ENCODE peak calls at places on chromosomes 5 and 9, in seven cellular contexts. J is astrocyte; G is adrenal gland; D is brain microvascular endothelial cell; W is CD8-positive, alpha-beta T cell; N is body of pancreas; Y is lower lobe of right lung. V is an unnamed sample.

GRCh38 chr9:106420511-106420944 is 442.4 kb upstream of the ZNF462 start:
- DNase-seq in W (no peak), D (peak), G (no peak), N (no peak), Y (no peak), J (peak), V (peak)

GRCh38 chr9:26462751-26463150 is 429.9 kb downstream of the CAAP1 start:
- DNase-seq in Y (no peak), N (no peak), J (no peak), D (no peak), W (no peak), G (no peak), V (no peak)

GRCh38 chr9:113580041-113580953 is 116.8 kb downstream of the RGS3 start:
- DNase-seq in D (no peak), J (no peak), Y (peak), W (peak), G (peak), N (peak), V (no peak)

GRCh38 chr5:139644001-139644456 is 4.1 kb upstream of the CXXC5 start:
- DNase-seq in D (no peak), G (peak), J (no peak), N (no peak), W (no peak), Y (no peak), V (no peak)

GRCh38 chr5:99808657-99809230 is 726.4 kb upstream of the FAM174A start:
- DNase-seq in G (no peak), W (no peak), D (no peak), Y (no peak), J (no peak), N (no peak), V (no peak)

GRCh38 chr9:106929471-106930198 is 66.7 kb downstream of the ZNF462 start:
- DNase-seq in N (no peak), Y (no peak), W (no peak), D (no peak), J (peak), G (no peak), V (no peak)

GRCh38 chr5:132777209-132778069 is at the start of gene SEPTIN8:
- DNase-seq in J (no peak), D (no peak), N (peak), G (peak), W (peak), Y (peak), V (peak)

GRCh38 chr9:36543916-36544315 is 28.8 kb upstream of the MELK start:
- DNase-seq in W (no peak), J (peak), N (no peak), D (no peak), G (no peak), Y (no peak), V (no peak)

GRCh38 chr5:170639221-170639925 is 135.6 kb downstream of the KCNIP1 start:
- DNase-seq in W (no peak), J (no peak), G (no peak), N (no peak), D (no peak), Y (no peak), V (no peak)

GRCh38 chr5:65382582-65382981 is 99.1 kb downstream of the ADAMTS6 start:
- DNase-seq in G (no peak), Y (no peak), W (no peak), N (no peak), D (no peak), J (no peak), V (no peak)

GRCh38 chr5:33810491-33811120 is 81.2 kb downstream of the ADAMTS12 start:
- DNase-seq in J (peak), N (no peak), G (no peak), W (no peak), D (no peak), Y (no peak), V (no peak)

GRCh38 chr5:42516282-42517042 is 93.2 kb downstream of the GHR start:
- DNase-seq in W (no peak), J (no peak), D (no peak), Y (no peak), G (no peak), N (no peak), V (no peak)

GRCh38 chr9:93621922-93622321 is 45.5 kb downstream of the PHF2 start:
- DNase-seq in N (no peak), J (no peak), Y (no peak), W (no peak), G (no peak), D (no peak), V (no peak)

GRCh38 chr5:121819661-121820261 is 31.9 kb upstream of the FTMT start:
- DNase-seq in D (no peak), N (no peak), W (no peak), Y (no peak), J (no peak), G (no peak), V (no peak)

GRCh38 chr5:556909-557441 is 32.7 kb upstream of the SLC9A3 start:
- DNase-seq in J (no peak), G (peak), Y (no peak), N (no peak), W (no peak), D (no peak), V (peak)

GRCh38 chr5:179261301-179262125 is 83.7 kb downstream of the ADAMTS2 start:
- DNase-seq in J (no peak), W (no peak), Y (no peak), N (peak), G (peak), D (no peak), V (no peak)

GRCh38 chr9:137802521-137803243 is 74.9 kb upstream of the CACNA1B start:
- DNase-seq in D (no peak), J (no peak), N (no peak), Y (no peak), W (no peak), G (no peak), V (no peak)

GRCh38 chr9:88791105-88791805 is 200.0 kb upstream of the S1PR3 start:
- DNase-seq in N (no peak), G (peak), D (peak), J (peak), W (no peak), Y (no peak), V (no peak)

GRCh38 chr9:137974746-137975526 is 97.4 kb downstream of the CACNA1B start:
- DNase-seq in N (no peak), J (no peak), W (no peak), G (peak), Y (peak), D (no peak), V (no peak)

GRCh38 chr5:95973793-95974325 is 12.2 kb upstream of the ELL2 start:
- DNase-seq in N (no peak), D (peak), J (peak), Y (no peak), W (no peak), G (no peak), V (peak)

GRCh38 chr5:140262839-140263238 is 40.1 kb downstream of the PFDN1 start:
- DNase-seq in Y (no peak), G (no peak), J (no peak), N (no peak), D (no peak), W (no peak), V (no peak)

GRCh38 chr5:57172466-57172961 is 1.3 kb upstream of the GPBP1 start:
- DNase-seq in W (peak), D (no peak), Y (no peak), N (no peak), J (no peak), G (no peak), V (no peak)

GRCh38 chr5:178774446-178774845 is 44.0 kb upstream of the ZNF354A start:
- DNase-seq in G (no peak), W (no peak), N (no peak), Y (no peak), D (no peak), J (no peak), V (no peak)

GRCh38 chr5:83925321-83925877 is 204.7 kb upstream of the HAPLN1 start:
- DNase-seq in W (no peak), N (no peak), G (no peak), D (peak), Y (no peak), J (peak), V (no peak)

GRCh38 chr5:72920690-72921089 is 35.2 kb upstream of the FCHO2 start:
- DNase-seq in Y (no peak), G (no peak), W (no peak), J (peak), N (no peak), D (no peak), V (no peak)

GRCh38 chr5:133821311-133821741 is 147.1 kb downstream of the C5orf15 start:
- DNase-seq in N (no peak), D (no peak), J (no peak), G (no peak), Y (no peak), W (no peak), V (peak)

GRCh38 chr5:150486402-150487198 is 21.3 kb upstream of the NDST1 start:
- DNase-seq in N (peak), Y (peak), J (peak), G (peak), W (peak), D (no peak), V (peak)

GRCh38 chr9:110249639-110250038 is 6.7 kb downstream of the TXN start:
- DNase-seq in J (no peak), Y (no peak), N (no peak), W (no peak), G (no peak), D (no peak), V (no peak)

GRCh38 chr9:105262497-105262896 is 18.0 kb downstream of the SLC44A1 start:
- DNase-seq in D (no peak), G (no peak), N (no peak), Y (no peak), J (no peak), W (no peak), V (no peak)

GRCh38 chr5:17743580-17744435 is 109.5 kb downstream of the TAF11L14 start:
- DNase-seq in D (peak), W (no peak), N (no peak), Y (no peak), G (no peak), J (peak), V (no peak)

GRCh38 chr9:129202613-129203555 is 24.8 kb upstream of the IER5L start:
- DNase-seq in D (peak), J (peak), Y (peak), G (peak), N (peak), W (peak), V (peak)

GRCh38 chr5:78536797-78537196 is 111.8 kb downstream of the LHFPL2 start:
- DNase-seq in N (no peak), Y (no peak), G (peak), D (no peak), J (no peak), W (no peak), V (no peak)

GRCh38 chr5:78540335-78541057 is 108.1 kb downstream of the LHFPL2 start:
- DNase-seq in Y (no peak), G (peak), W (no peak), D (no peak), N (no peak), J (no peak), V (no peak)

GRCh38 chr5:78537406-78537805 is 111.2 kb downstream of the LHFPL2 start:
- DNase-seq in N (no peak), Y (no peak), G (peak), J (no peak), D (no peak), W (no peak), V (no peak)

GRCh38 chr5:78538240-78538850 is 110.2 kb downstream of the LHFPL2 start:
- DNase-seq in G (no peak), J (no peak), W (no peak), D (no peak), N (no peak), Y (no peak), V (no peak)

GRCh38 chr5:78537821-78538220 is 110.8 kb downstream of the LHFPL2 start:
- DNase-seq in N (no peak), W (no peak), Y (no peak), G (no peak), J (peak), D (peak), V (peak)
- TF ChIP-seq CTCF in N (peak), W (no peak), Y (peak), G (peak), J (peak), D (peak), V (no peak)

GRCh38 chr9:132641216-132641615 is 28.6 kb downstream of the DDX31 start:
- DNase-seq in N (no peak), Y (no peak), W (no peak), G (no peak), D (no peak), J (no peak), V (no peak)

GRCh38 chr9:132645306-132645705 is 24.5 kb downstream of the DDX31 start:
- DNase-seq in D (no peak), Y (no peak), J (no peak), G (no peak), N (no peak), W (no peak), V (no peak)

GRCh38 chr9:132645711-132646110 is 24.1 kb downstream of the DDX31 start:
- DNase-seq in G (no peak), D (no peak), Y (no peak), J (no peak), W (no peak), N (no peak), V (no peak)

GRCh38 chr9:132646726-132647125 is 23.1 kb downstream of the DDX31 start:
- DNase-seq in J (no peak), D (no peak), W (no peak), G (no peak), Y (no peak), N (no peak), V (no peak)

DNA sequence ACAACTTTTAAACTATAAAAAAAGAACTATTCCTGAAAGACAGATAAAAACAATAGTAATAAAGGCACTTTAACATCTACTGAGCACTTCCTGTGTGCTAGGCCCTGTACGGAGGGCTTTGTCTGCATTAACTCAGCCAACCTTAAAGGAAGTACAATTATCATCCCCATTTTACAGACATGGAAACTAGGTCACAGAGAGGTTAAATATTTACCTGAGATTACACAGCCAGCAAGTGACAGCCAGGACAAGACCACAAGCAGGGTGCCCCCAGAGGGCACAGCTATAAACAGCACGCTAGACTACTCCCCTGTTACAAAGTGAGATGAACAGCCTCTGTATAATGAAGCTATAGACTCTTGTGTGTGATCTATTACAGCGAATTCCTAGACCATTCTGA is 25.5 kb downstream of the DDX31 start:
- DNase-seq in J (no peak), D (no peak), W (no peak), Y (no peak), G (no peak), N (no peak), V (no peak)
- TF ChIP-seq CTCF in J (peak), D (peak), W (no peak), Y (no peak), G (no peak), N (no peak), V (no peak)

DNA sequence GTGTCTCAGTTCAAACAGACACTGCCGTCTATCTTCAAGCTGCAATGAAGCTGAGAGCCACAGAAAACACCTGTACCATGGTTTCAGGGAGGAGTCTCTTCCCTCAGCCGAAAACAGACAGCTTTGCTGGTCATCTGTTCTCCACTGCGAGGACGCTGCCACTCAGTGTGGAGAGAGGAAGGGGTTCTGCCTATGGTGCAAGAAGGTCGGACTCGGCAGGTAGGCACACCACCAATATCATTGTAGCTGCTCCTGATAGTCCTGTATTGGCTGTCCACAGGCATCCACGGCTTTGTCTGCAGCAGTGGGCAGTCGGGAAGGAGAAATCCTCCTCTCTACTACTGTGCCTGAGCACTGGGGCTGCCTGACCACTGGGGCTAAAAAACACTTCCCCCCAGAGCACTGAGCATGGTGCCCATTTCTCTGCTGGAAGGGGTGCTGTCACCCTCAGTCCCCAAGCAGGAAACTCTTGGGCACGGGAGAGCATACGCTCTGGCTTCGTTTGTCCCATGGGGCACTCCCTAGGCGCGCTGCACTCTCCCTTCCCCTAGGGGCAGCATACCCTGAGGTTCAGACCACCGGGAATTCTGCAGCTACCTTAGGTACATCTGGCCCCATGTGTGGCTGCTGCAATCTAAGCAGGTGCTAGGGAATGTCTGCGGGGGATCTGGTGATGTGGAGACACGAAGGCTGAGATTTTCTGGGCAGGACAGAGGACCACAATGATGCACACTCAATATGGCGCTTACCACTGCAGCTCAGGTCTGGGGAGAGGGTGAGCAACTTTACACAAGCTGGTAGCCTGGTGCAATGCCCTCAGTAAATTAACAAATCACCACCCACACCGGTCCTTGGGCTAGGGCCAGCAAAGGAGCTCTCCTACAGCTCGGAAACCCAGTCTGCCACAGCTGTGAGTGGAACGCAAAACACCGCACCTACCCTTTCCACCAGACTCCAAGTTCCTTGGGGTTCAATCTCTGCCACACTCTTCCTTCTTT is 880.9 kb upstream of the SEMA6A start:
- DNase-seq in N (peak), Y (peak), W (no peak), G (no peak), J (no peak), D (no peak), V (no peak)
- TF ChIP-seq CTCF in N (peak), Y (peak), W (no peak), G (no peak), J (peak), D (peak), V (no peak)

GRCh38 chr9:115226152-115226551 is 108.2 kb upstream of the TNC start:
- DNase-seq in Y (no peak), G (no peak), J (no peak), D (no peak), N (no peak), W (no peak), V (no peak)
- TF ChIP-seq CTCF in Y (no peak), G (no peak), J (no peak), D (no peak), N (no peak), W (no peak), V (no peak)

DNA sequence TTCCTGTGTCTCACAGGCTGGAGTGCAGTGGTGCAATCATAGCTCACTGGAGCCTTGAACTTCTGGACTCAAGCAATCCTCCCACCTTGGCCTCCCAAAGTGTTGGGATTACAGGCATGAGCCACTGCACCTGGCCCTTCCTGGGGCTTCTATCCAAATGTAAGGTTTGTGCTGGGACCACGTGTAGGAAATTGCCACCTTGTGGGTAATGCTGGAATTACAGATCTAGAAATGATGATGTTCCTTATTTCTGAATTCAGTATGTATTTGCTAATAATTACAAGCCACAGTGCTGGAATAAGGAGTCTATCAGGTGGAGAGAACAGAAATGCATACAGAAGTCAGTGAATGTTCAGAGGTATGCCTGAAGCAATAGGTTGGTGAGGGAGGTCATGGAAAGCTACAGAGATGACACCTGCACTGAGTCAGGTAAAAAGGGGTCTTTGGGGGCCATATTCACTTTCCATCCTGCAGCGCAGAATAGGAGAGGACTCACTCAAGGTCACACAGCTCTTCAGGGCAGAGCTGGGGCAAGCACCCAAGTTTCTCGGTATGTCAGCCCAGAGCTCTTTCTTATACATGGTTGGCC is 8.8 kb upstream of the IGFBPL1 start:
- DNase-seq in G (no peak), N (no peak), Y (no peak), W (no peak), D (no peak), J (peak), V (no peak)
- TF ChIP-seq CTCF in G (peak), N (peak), Y (peak), W (peak), D (peak), J (peak), V (peak)

GRCh38 chr9:121285835-121286687 is 18.1 kb downstream of the GSN start:
- DNase-seq in G (peak), W (no peak), N (peak), Y (peak), D (peak), J (peak), V (no peak)

GRCh38 chr9:121288874-121289553 is 21.1 kb downstream of the GSN start:
- DNase-seq in N (peak), Y (peak), G (peak), D (no peak), W (no peak), J (peak), V (no peak)

GRCh38 chr9:121286688-121286972 is 18.7 kb downstream of the GSN start:
- DNase-seq in W (no peak), Y (no peak), D (no peak), J (no peak), N (no peak), G (no peak), V (no peak)

GRCh38 chr9:121288557-121288873 is 20.6 kb downstream of the GSN start:
- DNase-seq in N (no peak), D (no peak), W (no peak), G (no peak), J (no peak), Y (no peak), V (no peak)

DNA sequence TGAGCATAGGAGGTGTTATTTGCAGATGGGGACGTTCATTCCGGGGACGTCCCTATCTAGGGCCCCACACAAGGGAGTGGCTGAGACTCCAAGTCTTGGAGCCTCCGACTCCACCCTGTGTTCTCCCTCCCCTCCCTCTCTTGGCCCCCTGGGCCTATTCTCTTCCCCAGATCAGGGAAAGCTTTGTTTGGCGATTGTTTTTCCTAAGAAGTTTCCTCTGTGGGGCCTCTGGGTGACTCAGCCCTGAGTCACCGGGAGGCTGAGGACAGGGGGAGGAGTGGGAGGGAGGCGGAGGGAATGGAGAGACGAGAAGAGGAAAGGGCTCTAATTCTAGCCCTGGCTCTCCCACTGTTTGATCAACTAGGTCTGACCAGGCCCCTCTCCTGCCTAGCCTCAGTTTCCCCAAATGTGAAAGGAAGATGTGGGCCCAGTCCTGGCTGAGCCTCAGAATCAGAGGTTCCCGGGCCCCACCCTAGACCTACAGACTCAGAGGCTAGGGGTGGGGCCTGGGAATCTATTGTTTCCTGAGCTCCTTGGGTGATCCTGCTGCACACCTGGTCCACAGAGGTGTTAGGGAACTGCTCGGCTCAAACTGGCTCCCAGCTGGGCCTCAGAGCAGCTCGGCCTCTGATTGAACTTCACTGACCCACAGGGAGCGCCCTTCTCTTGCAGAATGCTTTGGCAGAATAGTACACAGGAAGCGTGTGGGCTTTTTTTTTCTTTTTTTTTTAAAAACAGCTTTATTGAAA is 19.2 kb downstream of the GSN start:
- DNase-seq in J (peak), W (no peak), G (peak), N (peak), D (peak), Y (peak), V (no peak)
- TF ChIP-seq CTCF in J (no peak), W (no peak), G (no peak), N (no peak), D (peak), Y (peak), V (no peak)

GRCh38 chr5:10532421-10532820 is 31.4 kb upstream of the ANKRD33B start:
- DNase-seq in G (no peak), J (no peak), Y (no peak), N (no peak), D (no peak), W (no peak), V (no peak)
- TF ChIP-seq CTCF in G (no peak), J (no peak), Y (no peak), N (no peak), D (no peak), W (no peak), V (no peak)